ENCODE peak calls at places on chromosomes 11 and 22, in eight cellular contexts. V, F, M, U, Y, G, A and B are unnamed samples.

GRCh38 chr11:112962854-112963367 is 1.7 kb downstream of the NCAM1 start:
- DNase-seq in G (no peak), U (no peak), M (peak; percentile 84), V (peak; percentile 55), A (peak; percentile 85), Y (peak; percentile 47), F (peak; percentile 72), B (no peak)

GRCh38 chr11:78000193-78000592 is 5.7 kb upstream of the INTS4 start:
- DNase-seq in F (peak; percentile 46), Y (peak; percentile 76), M (peak; percentile 66), A (peak; percentile 85), U (peak; percentile 68), V (peak; percentile 95), G (peak; percentile 77), B (peak; percentile 28)

GRCh38 chr11:13486926-13487660 is 8.7 kb downstream of the PTH start:
- DNase-seq in V (peak; percentile 95), M (peak; percentile 73), F (peak; percentile 52), U (no peak), G (no peak), Y (peak; percentile 67), A (peak; percentile 24), B (no peak)

GRCh38 chr11:75311858-75312288 is 39.6 kb downstream of the ARRB1 start:
- DNase-seq in F (peak; percentile 67), M (no peak), V (peak; percentile 31), A (no peak), G (peak; percentile 17), U (no peak), Y (peak; percentile 68), B (no peak)

GRCh38 chr22:45740236-45740635 is 68.6 kb downstream of the ATXN10 start:
- DNase-seq in F (no peak), Y (peak; percentile 25), G (peak; percentile 35), V (no peak), U (no peak), M (no peak), A (no peak), B (no peak)

GRCh38 chr11:60739114-60739513 is 14.6 kb downstream of the MS4A18 start:
- DNase-seq in M (no peak), V (peak; percentile 35), F (no peak), U (no peak), A (no peak), Y (no peak), G (no peak), B (no peak)

GRCh38 chr11:75313457-75314272 is 37.8 kb downstream of the ARRB1 start:
- DNase-seq in A (peak; percentile 27), U (no peak), Y (peak; percentile 85), V (peak; percentile 65), F (peak; percentile 55), M (peak; percentile 54), G (peak; percentile 81), B (no peak)

GRCh38 chr11:8092587-8093424 is 11.8 kb downstream of the TUB start:
- DNase-seq in M (peak; percentile 77), U (peak; percentile 56), G (peak; percentile 66), A (peak; percentile 66), Y (peak; percentile 92), V (peak; percentile 82), F (peak; percentile 68), B (peak; percentile 37)

GRCh38 chr22:39707351-39707750 is 136.8 kb downstream of the CACNA1I start:
- DNase-seq in V (no peak), U (no peak), F (no peak), A (no peak), Y (no peak), M (no peak), G (no peak), B (no peak)

GRCh38 chr11:72238040-72238450 is 5.9 kb downstream of the PHOX2A start:
- DNase-seq in Y (peak; percentile 84), U (peak; percentile 44), A (peak; percentile 84), M (peak; percentile 90), G (peak; percentile 67), F (peak; percentile 53), V (peak; percentile 97), B (peak; percentile 61)

GRCh38 chr22:45984316-45984916 is 7.5 kb upstream of the WNT7B start:
- DNase-seq in Y (no peak), A (no peak), U (no peak), G (no peak), M (no peak), V (no peak), F (no peak), B (no peak)

GRCh38 chr22:25420471-25420924 is 144.0 kb upstream of the GRK3 start:
- DNase-seq in U (no peak), Y (no peak), G (no peak), M (no peak), V (no peak), A (no peak), F (no peak), B (no peak)

GRCh38 chr11:2091786-2092463 is 47.3 kb downstream of the IGF2 start:
- DNase-seq in A (no peak), V (no peak), F (peak; percentile 20), G (no peak), M (no peak), U (no peak), Y (no peak), B (no peak)

GRCh38 chr11:1936072-1936780 is 10.9 kb upstream of the MRPL23 start:
- DNase-seq in A (no peak), M (no peak), V (no peak), F (no peak), Y (no peak), U (no peak), G (no peak), B (no peak)

GRCh38 chr11:121321614-121322243 is 29.2 kb downstream of the SC5D start:
- DNase-seq in G (peak; percentile 1), U (peak; percentile 12), V (peak; percentile 79), M (peak; percentile 61), F (no peak), Y (peak; percentile 52), A (peak; percentile 24), B (no peak)

GRCh38 chr11:1763796-1764661 is at the start of gene CTSD:
- DNase-seq in U (peak; percentile 27), Y (peak; percentile 93), G (peak; percentile 69), F (peak; percentile 94), M (peak; percentile 93), A (peak; percentile 90), V (peak; percentile 85), B (no peak)

GRCh38 chr11:118435233-118435892 is 929 bp upstream of the KMT2A start:
- DNase-seq in G (peak; percentile 20), A (peak; percentile 89), U (peak; percentile 18), M (peak; percentile 96), F (peak; percentile 53), V (peak; percentile 91), Y (peak; percentile 64), B (no peak)

GRCh38 chr11:118264568-118265470 is 722 bp upstream of the MPZL2 start:
- DNase-seq in Y (no peak), G (no peak), A (no peak), F (no peak), U (no peak), M (peak; percentile 9), V (no peak), B (no peak)

GRCh38 chr11:117286588-117286987 is 4.6 kb upstream of the BACE1-AS start:
- DNase-seq in Y (no peak), G (no peak), F (no peak), M (no peak), V (no peak), U (no peak), A (no peak), B (no peak)

GRCh38 chr11:62540804-62541671 is 5.6 kb downstream of the AHNAK start:
- DNase-seq in M (no peak), Y (peak; percentile 54), V (no peak), A (no peak), G (peak; percentile 4), F (no peak), U (no peak), B (no peak)

DNA sequence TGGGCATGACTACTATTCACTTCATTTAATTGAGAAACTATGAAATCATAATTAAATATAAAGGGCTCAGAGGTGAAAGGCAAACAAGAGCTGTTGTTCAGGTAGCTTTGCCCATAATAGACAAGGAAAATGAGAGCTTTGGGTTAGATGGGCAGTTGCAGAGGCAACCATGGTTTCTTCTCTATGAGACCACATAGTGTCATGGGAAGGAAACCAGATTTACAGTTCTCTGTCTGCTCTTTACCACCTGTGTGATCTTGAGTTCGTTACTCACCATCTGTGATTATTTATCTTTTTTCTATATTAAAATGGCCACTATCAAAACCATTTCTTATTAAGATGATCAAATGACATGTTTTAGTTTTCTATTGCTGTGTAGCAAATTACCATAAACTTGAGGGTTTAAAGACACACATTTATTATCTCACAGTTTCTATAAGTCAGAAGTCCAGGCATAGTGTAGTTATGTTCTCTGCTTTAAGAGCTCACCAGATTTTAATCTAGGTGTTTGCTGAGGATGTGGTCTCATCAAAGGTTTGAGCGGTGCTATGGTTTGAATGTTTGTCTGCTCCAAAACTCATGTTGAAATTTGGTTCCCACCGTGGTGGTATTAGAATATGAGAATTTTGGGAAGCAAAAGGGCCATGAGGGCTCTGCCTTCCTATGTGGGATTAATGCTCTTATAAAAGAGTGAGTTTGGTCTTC is 38.3 kb downstream of the OR2AG2 start:
- DNase-seq in V (no peak), G (no peak), F (no peak), U (no peak), M (no peak), A (no peak), Y (no peak), B (no peak)
- H3K27ac ChIP-seq in V (no peak overlapping the region), G (no peak overlapping the region), F (no peak overlapping the region), U (no peak overlapping the region), M (no peak overlapping the region), A (no peak overlapping the region), Y (no peak overlapping the region), B (no peak overlapping the region)

DNA sequence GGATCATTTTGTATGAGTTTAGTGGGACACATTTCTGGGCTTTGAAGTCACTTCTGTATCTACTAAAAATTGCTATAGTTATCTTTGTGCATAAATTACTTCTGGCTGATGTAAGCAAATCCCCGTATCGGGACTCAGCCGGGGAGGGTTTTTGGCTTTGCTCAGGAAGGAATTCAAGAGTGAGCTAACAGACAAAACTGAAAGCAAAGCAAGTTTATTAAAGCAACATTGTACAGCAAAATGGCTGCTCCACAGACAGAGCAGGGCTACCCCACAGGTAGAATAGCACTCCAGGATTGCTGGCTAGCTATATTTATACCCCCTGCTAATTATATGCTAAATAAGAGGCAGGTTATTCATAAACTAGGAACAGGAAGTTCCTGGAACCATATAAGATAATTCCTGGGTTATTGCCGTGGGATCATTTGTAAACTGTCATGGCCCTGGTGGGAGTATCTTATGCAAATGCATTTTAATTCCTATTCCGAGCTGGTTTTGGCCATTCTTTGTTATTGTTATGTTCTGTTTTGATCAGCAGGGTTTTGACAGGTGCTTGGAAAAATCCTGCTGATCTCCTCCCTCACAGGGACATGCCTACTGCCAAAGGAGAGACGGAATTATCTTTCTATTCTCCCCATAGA is 15.2 kb downstream of the MIF start:
- DNase-seq in Y (no peak), G (peak; percentile 44), V (no peak), U (no peak), A (no peak), F (no peak), M (no peak), B (no peak)
- H3K27ac ChIP-seq in Y (no peak overlapping the region), G (peak overlapping the region; percentile 4), V (no peak overlapping the region), U (no peak overlapping the region), A (no peak overlapping the region), F (no peak overlapping the region), M (no peak overlapping the region), B (no peak overlapping the region)

GRCh38 chr11:65042899-65043298 is 1.9 kb downstream of the SAC3D1 start:
- DNase-seq in A (no peak), Y (no peak), G (no peak), F (no peak), M (no peak), U (no peak), V (no peak), B (no peak)
- H3K27ac ChIP-seq in A (no peak overlapping the region), Y (no peak overlapping the region), G (no peak overlapping the region), F (no peak overlapping the region), M (no peak overlapping the region), U (peak overlapping the region; percentile 97), V (no peak overlapping the region), B (no peak overlapping the region)

GRCh38 chr11:132463941-132464340 is 1068.4 kb downstream of the OPCML start:
- DNase-seq in U (no peak), M (no peak), F (no peak), V (no peak), Y (peak; percentile 13), G (no peak), A (no peak), B (no peak)
- H3K27ac ChIP-seq in U (no peak overlapping the region), M (no peak overlapping the region), F (no peak overlapping the region), V (no peak overlapping the region), Y (no peak overlapping the region), G (no peak overlapping the region), A (no peak overlapping the region), B (no peak overlapping the region)